ENCODE peak calls at places on chromosomes 12 and 14, in ten cellular contexts. M is A673, W is GM23338, O is DND-41, A is left lung, S is neuronal stem cell, V is cardiac muscle cell, H is endothelial cell of umbilical vein, X is psoas muscle, E is heart right ventricle. Q is an unnamed sample.
A peak's percentile ranks its signal among the peaks of the same experiment; 100 is the strongest.

GRCh38 chr12:124679533-124680371 is 112.3 kb upstream of the NCOR2 start:
- DNase-seq in E (peak; percentile 75), W (no peak), H (no peak), X (peak; percentile 70), M (no peak), S (no peak), O (no peak), A (peak; percentile 79), V (no peak), Q (no peak)

GRCh38 chr12:5487971-5488955 is 56.4 kb downstream of the NTF3 start:
- DNase-seq in X (no peak), O (no peak), V (no peak), W (no peak), H (peak; percentile 51), E (no peak), M (no peak), S (no peak), A (no peak), Q (no peak)

GRCh38 chr12:91774471-91774921 is 371.1 kb downstream of the BTG1 start:
- DNase-seq in X (no peak), M (no peak), A (no peak), V (peak; percentile 80), W (no peak), E (no peak), O (no peak), H (no peak), S (no peak), Q (no peak)

GRCh38 chr12:109097435-109098141 is at the start of gene UNG:
- DNase-seq in X (peak; percentile 99), O (peak; percentile 96), H (peak; percentile 95), W (peak; percentile 98), A (peak; percentile 97), M (peak; percentile 98), E (peak; percentile 98), V (peak; percentile 97), S (peak; percentile 95), Q (peak; percentile 89)

GRCh38 chr12:50786498-50787231 is 22.8 kb downstream of the ATF1 start:
- DNase-seq in V (peak; percentile 85), X (no peak), S (no peak), W (peak; percentile 14), O (no peak), M (no peak), H (peak; percentile 81), A (no peak), E (no peak), Q (no peak)

GRCh38 chr12:105166736-105167135 is 59.2 kb downstream of the WASHC4 start:
- DNase-seq in X (no peak), H (no peak), W (no peak), M (no peak), S (no peak), E (no peak), O (no peak), V (no peak), A (no peak), Q (no peak)

GRCh38 chr12:66633676-66634075 is 45.2 kb downstream of the GRIP1 start:
- DNase-seq in H (peak; percentile 57), E (no peak), V (peak; percentile 12), A (no peak), X (no peak), W (no peak), O (no peak), M (no peak), S (no peak), Q (no peak)

GRCh38 chr12:87163122-87163521 is 866.1 kb downstream of the C12orf50 start:
- DNase-seq in A (no peak), M (no peak), V (no peak), S (no peak), H (no peak), W (no peak), X (no peak), E (no peak), O (no peak), Q (no peak)

GRCh38 chr12:89373772-89374572 is 21.7 kb upstream of the DUSP6 start:
- DNase-seq in A (no peak), X (no peak), M (peak; percentile 95), E (no peak), S (no peak), O (no peak), W (no peak), V (peak; percentile 86), H (peak; percentile 90), Q (no peak)

GRCh38 chr14:69999246-69999645 is 120.0 kb downstream of the SMOC1 start:
- DNase-seq in A (no peak), H (peak; percentile 77), M (no peak), E (no peak), O (no peak), W (no peak), X (no peak), S (no peak), V (peak; percentile 89), Q (no peak)

GRCh38 chr12:111156304-111156703 is 212.6 kb downstream of the PHETA1 start:
- DNase-seq in V (no peak), A (no peak), S (no peak), X (no peak), W (no peak), E (no peak), O (no peak), M (no peak), H (no peak), Q (no peak)

GRCh38 chr12:94707892-94708291 is 57.5 kb upstream of the TMCC3 start:
- DNase-seq in X (peak; percentile 66), M (no peak), S (no peak), A (no peak), O (no peak), W (no peak), H (peak; percentile 12), V (peak; percentile 84), E (peak; percentile 37), Q (no peak)

DNA sequence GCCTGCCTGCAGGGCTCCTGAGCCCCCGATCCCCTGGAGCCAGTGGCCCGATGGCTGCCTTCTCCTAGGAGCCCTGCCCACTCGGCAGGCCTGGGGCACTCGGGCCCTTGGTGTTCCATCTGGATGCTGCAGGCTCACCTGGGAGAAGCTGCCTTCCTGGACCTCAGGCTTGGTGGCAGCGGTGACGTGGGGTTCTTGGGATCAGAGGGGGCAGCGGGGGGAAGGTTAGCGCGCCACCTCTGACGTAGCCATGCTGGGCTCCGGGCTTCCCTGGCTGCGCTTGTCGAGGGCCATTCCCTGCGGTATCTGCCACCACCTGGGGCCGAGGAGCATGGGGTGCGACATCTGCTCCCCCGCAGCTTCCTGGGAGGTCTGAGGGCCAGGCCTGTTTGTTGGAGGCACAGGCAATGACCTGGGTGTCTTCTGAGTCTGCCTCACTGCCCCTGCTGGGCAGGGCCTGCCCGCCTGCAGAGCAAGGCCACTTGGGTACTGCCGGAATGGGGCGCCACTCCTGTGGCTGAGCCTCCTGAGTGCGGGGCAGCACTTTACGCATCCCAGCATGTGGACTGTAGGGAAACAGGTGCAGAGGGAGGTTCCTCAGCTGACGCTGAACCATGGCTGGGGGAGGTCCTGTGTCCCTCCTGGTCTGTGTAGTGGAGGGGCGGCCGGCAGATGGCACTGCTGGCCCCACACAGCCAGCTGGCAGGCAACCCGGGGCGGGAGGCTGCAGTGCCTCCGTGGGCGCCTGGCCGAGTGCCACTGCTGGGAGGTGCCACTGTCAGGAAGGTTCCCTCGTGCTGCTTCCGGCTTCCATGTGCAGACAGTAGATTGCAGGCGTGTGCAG is 20.3 kb downstream of the MTA1 start:
- DNase-seq in V (no peak), A (no peak), E (peak; percentile 21), O (no peak), S (no peak), W (no peak), H (peak; percentile 19), X (peak; percentile 57), M (peak; percentile 89), Q (no peak)
- H3K4me1 ChIP-seq in V (no peaks in the 10 kb centered on the region), A (no peaks in the 10 kb centered on the region), E (no peaks in the 10 kb centered on the region), O (no peaks in the 10 kb centered on the region), S (no peaks in the 10 kb centered on the region), W (no peaks in the 10 kb centered on the region), H (peaks cover 16% of the 10 kb centered on the region), X (no peaks in the 10 kb centered on the region), M (peaks cover 6% of the 10 kb centered on the region), Q (no peaks in the 10 kb centered on the region)

GRCh38 chr12:2240984-2241383 is 188.2 kb downstream of the CACNA1C start:
- DNase-seq in X (no peak), S (no peak), W (no peak), E (no peak), A (no peak), H (no peak), M (no peak), O (no peak), V (peak; percentile 35), Q (no peak)
- H3K4me1 ChIP-seq in X (no peaks in the 10 kb centered on the region), S (peaks cover 25% of the 10 kb centered on the region), W (peaks cover 30% of the 10 kb centered on the region), E (peaks cover 66% of the 10 kb centered on the region), A (no peaks in the 10 kb centered on the region), H (no peaks in the 10 kb centered on the region), M (peaks cover 10% of the 10 kb centered on the region), O (no peaks in the 10 kb centered on the region), V (peaks cover 45% of the 10 kb centered on the region), Q (peaks cover 79% of the 10 kb centered on the region)

DNA sequence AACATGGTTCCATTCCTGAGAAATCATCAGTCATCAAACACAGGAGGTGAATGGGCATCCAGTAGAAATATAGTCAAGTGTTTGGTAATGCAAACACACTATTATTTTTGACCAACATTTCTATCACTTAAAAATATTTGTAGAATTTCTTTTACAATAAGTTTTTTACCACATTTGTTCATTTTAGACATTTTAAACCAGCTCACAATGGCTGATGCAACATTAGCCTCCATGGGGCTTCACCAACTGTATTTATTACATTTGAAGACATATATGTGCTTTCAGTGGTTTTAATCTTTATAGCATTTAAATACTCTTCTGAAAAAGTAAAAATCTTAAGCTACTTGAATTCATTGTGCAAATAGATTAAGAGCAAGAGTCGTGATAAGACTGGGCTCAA is 1201.4 kb upstream of the TMEM132C start:
- DNase-seq in A (no peak), X (no peak), W (no peak), O (no peak), S (no peak), M (no peak), E (no peak), V (no peak), H (no peak), Q (no peak)
- H3K4me1 ChIP-seq in A (no peaks in the 10 kb centered on the region), X (no peaks in the 10 kb centered on the region), W (no peaks in the 10 kb centered on the region), O (no peaks in the 10 kb centered on the region), S (peaks cover 2% of the 10 kb centered on the region), M (no peaks in the 10 kb centered on the region), E (no peaks in the 10 kb centered on the region), V (no peaks in the 10 kb centered on the region), H (no peaks in the 10 kb centered on the region), Q (no peaks in the 10 kb centered on the region)

GRCh38 chr14:103070971-103071542 is 13.0 kb upstream of the LBHD2 start:
- DNase-seq in H (no peak), V (no peak), O (no peak), M (no peak), A (peak; percentile 33), W (no peak), S (no peak), E (no peak), X (peak; percentile 39), Q (no peak)

GRCh38 chr14:103073367-103073875 is 10.6 kb upstream of the LBHD2 start:
- DNase-seq in H (no peak), M (no peak), O (no peak), E (no peak), S (no peak), W (no peak), X (no peak), A (no peak), V (no peak), Q (no peak)

GRCh38 chr14:103072595-103073366 is 11.2 kb upstream of the LBHD2 start:
- DNase-seq in M (no peak), X (no peak), S (no peak), O (no peak), E (no peak), H (no peak), W (no peak), V (no peak), A (no peak), Q (no peak)

GRCh38 chr14:103070263-103070885 is 13.0 kb upstream of the CDC42BPB start:
- DNase-seq in M (no peak), O (no peak), A (no peak), H (no peak), S (no peak), W (no peak), X (peak; percentile 43), E (no peak), V (no peak), Q (no peak)

GRCh38 chr14:103071544-103072251 is 12.3 kb upstream of the LBHD2 start:
- DNase-seq in O (no peak), M (no peak), W (no peak), A (peak; percentile 39), E (no peak), H (no peak), V (no peak), X (no peak), S (no peak), Q (no peak)
- H3K4me1 ChIP-seq in O (peaks cover 11% of the 10 kb centered on the region), M (no peaks in the 10 kb centered on the region), W (no peaks in the 10 kb centered on the region), A (peaks cover 48% of the 10 kb centered on the region), E (peaks cover 23% of the 10 kb centered on the region), H (peaks cover 19% of the 10 kb centered on the region), V (no peaks in the 10 kb centered on the region), X (no peaks in the 10 kb centered on the region), S (peaks cover 17% of the 10 kb centered on the region), Q (peaks cover 7% of the 10 kb centered on the region)